ENCODE peak calls at places on chromosomes 6 and 20, in nine cellular contexts. C, L, S, T, E, U, J, H and O are unnamed samples. For H3K27me3 and H3K4me1, the result is how much of the 10 kb centered on the place peaks cover.

GRCh38 chr20:59810376-59811187 is 122.9 kb downstream of the SYCP2 start:
- DNase-seq in C (peak), J (no peak), T (no peak), E (no peak), U (no peak), L (peak), S (peak), H (no peak), O (no peak)

GRCh38 chr6:106685833-106686232 is 56.5 kb downstream of the QRSL1 start:
- DNase-seq in T (no peak), L (no peak), E (no peak), H (no peak), C (no peak), S (peak), J (no peak), U (no peak), O (no peak)

GRCh38 chr20:57660510-57661199 is 40.4 kb upstream of the ZBP1 start:
- DNase-seq in H (no peak), E (no peak), C (no peak), J (no peak), U (no peak), L (peak), S (no peak), T (no peak), O (peak)

GRCh38 chr6:161498359-161498758 is 224.5 kb upstream of the AGPAT4 start:
- DNase-seq in U (peak), C (peak), L (no peak), T (no peak), E (no peak), H (no peak), J (no peak), S (peak), O (no peak)

GRCh38 chr6:143513410-143513809 is 1.9 kb upstream of the FUCA2 start:
- DNase-seq in L (no peak), U (peak), H (peak), C (peak), T (no peak), E (peak), J (no peak), S (peak), O (no peak)

GRCh38 chr6:40528051-40528450 is 59.1 kb downstream of the LRFN2 start:
- DNase-seq in L (no peak), S (no peak), C (no peak), E (no peak), U (no peak), T (no peak), H (no peak), J (no peak), O (no peak)

GRCh38 chr6:100472674-100473073 is 8.0 kb upstream of the SIM1 start:
- DNase-seq in S (peak), L (no peak), U (no peak), T (no peak), H (no peak), J (no peak), C (no peak), E (no peak), O (no peak)

GRCh38 chr6:105514306-105514705 is 111.4 kb upstream of the PREP start:
- DNase-seq in H (no peak), E (no peak), C (no peak), T (no peak), U (no peak), J (no peak), S (no peak), L (peak), O (no peak)

GRCh38 chr6:85516168-85516567 is 66.3 kb downstream of the NT5E start:
- DNase-seq in H (no peak), L (no peak), T (no peak), J (no peak), C (no peak), U (no peak), S (peak), E (no peak), O (no peak)

GRCh38 chr6:156775717-156776116 is 1.5 kb upstream of the ARID1B start:
- DNase-seq in U (no peak), J (no peak), T (no peak), E (no peak), H (no peak), C (no peak), L (no peak), S (peak), O (no peak)

GRCh38 chr20:56628873-56629463 is at the start of gene TFAP2C:
- DNase-seq in H (no peak), E (peak), S (peak), C (peak), L (peak), J (peak), T (peak), U (peak), O (peak)

DNA sequence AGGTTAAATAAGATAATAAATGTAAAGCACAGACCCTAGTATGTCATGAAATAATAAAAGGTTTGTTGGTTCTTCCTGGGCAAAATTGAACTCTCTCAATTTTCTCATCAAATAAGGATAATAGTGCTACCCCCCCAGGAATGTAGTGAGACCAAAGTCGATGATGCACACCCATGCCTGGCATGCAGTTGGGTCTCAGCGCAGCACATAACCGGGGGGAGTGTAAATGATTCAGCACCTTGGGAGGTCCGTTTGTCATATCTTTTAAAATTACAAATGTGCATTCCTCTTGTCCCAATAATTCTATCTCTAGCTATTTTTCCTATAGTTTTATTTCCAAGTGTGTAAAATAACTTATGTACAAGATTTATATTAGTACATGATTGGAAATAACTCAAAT is 31.3 kb upstream of the CCDC167 start:
- DNase-seq in E (no peak), U (no peak), H (no peak), L (no peak), S (peak), J (no peak), C (no peak), T (no peak), O (no peak)
- H3K27me3 ChIP-seq in E (half or more), U (under half), H (under half), L (under half), S (half or more), J (under half), C (half or more), T (under half), O (half or more)

GRCh38 chr6:46994933-46995332 is 47.2 kb downstream of the ADGRF1 start:
- DNase-seq in H (no peak), S (no peak), E (no peak), T (no peak), L (no peak), J (no peak), C (no peak), U (no peak), O (no peak)

GRCh38 chr6:46998436-46999017 is 43.6 kb downstream of the ADGRF1 start:
- DNase-seq in T (no peak), C (no peak), S (no peak), E (no peak), U (no peak), J (no peak), L (no peak), H (no peak), O (no peak)

GRCh38 chr6:46997646-46998045 is 44.5 kb downstream of the ADGRF1 start:
- DNase-seq in E (no peak), S (no peak), H (no peak), T (no peak), L (no peak), C (no peak), J (no peak), U (no peak), O (no peak)

GRCh38 chr6:46993846-46994245 is 48.3 kb downstream of the ADGRF1 start:
- DNase-seq in C (no peak), E (no peak), H (no peak), U (peak), J (no peak), S (peak), T (no peak), L (no peak), O (no peak)

DNA sequence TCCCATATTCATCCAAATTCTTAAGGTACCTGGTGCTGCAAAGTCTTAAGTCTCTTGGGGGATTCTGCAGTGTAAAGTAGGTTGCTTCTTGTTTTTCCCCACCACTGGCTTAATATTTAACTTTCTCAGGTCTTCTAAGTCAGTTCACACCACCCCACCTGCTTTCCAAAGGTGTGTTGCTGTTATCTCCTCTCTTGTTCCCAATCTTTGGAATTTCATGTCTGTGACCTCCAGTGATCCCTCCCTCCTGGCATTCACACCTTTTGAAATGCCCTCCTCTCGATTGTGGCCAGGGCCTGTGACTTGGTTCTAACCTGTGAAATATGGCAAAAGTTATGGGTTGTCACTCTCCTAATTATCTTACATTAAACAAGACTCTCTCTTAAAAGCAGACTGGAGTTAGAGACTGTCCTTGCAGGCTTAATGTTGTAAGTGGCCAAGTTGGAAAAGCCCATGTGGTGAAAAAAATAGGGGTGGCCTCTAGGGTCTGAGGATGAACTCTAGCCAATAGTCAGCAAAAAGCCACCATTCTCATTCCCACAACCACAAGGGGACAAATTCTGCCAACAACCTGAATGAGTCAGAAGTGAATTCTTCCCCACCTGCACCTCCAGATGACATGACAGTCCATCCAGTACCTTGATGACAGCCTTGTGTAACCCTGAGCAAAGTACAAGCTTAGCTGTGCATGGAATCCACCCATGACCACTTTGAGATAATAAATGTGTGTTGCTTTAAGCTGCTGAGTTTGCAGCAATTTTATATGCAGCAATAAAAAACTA is 45.1 kb downstream of the ADGRF1 start:
- DNase-seq in H (no peak), T (no peak), U (peak), E (no peak), S (no peak), J (no peak), C (no peak), L (no peak), O (no peak)
- H3K4me1 ChIP-seq in H (under half), T (under half), U (under half), E (under half), S (under half), J (under half), C (under half), L (under half), O (under half)

GRCh38 chr6:10393544-10394225 is 21.2 kb downstream of the TFAP2A start:
- DNase-seq in U (no peak), L (no peak), J (no peak), C (no peak), H (no peak), T (no peak), S (no peak), E (no peak), O (no peak)
- H3K27me3 ChIP-seq in U (under half), L (under half), J (under half), C (half or more), H (half or more), T (under half), S (half or more), E (half or more), O (under half)

DNA sequence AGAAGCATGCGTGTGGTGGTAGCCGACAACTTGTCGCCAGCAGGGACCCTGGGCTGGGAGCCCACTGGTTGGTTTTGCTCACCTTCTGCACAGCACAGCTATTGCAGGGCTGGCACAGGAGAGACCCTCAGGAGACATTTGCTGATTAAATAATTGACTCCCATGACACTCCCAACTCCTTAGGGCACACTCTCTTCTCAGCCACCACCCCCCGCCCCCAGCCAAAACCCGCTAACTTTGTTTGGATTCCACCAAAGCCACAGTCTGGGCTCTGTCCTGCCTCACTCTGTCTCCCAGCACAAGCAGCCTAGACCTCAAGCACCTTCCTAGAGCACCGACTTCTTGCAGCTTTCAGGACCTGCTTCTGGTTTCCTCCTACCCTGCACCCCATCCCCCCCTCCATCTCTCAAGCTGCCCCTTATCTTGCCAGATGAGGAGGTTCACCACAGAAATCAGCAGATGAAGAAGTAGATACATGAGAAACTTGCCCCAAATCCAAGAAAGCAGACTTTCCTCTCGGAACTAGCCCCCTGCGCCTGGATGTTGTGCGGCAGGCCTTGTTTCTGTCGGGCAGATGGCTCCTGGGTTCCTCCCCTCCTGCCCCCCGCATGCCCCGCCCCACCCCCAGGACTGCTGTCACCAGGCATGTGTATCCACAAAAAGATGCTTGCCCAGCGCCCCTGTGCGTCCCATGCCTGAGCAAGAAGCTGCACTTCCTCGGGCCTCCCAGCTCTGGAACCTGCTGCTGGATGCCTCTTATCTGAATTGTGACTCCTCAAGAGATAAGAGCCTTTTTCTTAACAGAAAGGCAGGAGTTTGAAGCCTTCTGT is 35.0 kb upstream of the CD93 start:
- DNase-seq in E (no peak), H (no peak), J (peak), T (no peak), C (no peak), S (no peak), U (peak), L (no peak), O (peak)
- H3K4me1 ChIP-seq in E (half or more), H (under half), J (under half), T (under half), C (under half), S (under half), U (under half), L (under half), O (under half)

GRCh38 chr6:14429396-14429795 is 311.8 kb downstream of the CD83 start:
- DNase-seq in S (no peak), H (no peak), U (peak), C (peak), L (no peak), T (no peak), E (no peak), J (no peak), O (no peak)

GRCh38 chr6:14430218-14430617 is 312.6 kb downstream of the CD83 start:
- DNase-seq in L (no peak), E (no peak), S (no peak), J (no peak), H (no peak), T (no peak), C (no peak), U (no peak), O (no peak)

GRCh38 chr6:14428269-14428668 is 310.7 kb downstream of the CD83 start:
- DNase-seq in U (no peak), J (no peak), E (no peak), S (no peak), H (no peak), C (no peak), L (no peak), T (no peak), O (no peak)

GRCh38 chr6:14435291-14435690 is 317.7 kb downstream of the CD83 start:
- DNase-seq in T (no peak), H (no peak), U (no peak), S (no peak), E (no peak), J (no peak), C (no peak), L (no peak), O (no peak)

DNA sequence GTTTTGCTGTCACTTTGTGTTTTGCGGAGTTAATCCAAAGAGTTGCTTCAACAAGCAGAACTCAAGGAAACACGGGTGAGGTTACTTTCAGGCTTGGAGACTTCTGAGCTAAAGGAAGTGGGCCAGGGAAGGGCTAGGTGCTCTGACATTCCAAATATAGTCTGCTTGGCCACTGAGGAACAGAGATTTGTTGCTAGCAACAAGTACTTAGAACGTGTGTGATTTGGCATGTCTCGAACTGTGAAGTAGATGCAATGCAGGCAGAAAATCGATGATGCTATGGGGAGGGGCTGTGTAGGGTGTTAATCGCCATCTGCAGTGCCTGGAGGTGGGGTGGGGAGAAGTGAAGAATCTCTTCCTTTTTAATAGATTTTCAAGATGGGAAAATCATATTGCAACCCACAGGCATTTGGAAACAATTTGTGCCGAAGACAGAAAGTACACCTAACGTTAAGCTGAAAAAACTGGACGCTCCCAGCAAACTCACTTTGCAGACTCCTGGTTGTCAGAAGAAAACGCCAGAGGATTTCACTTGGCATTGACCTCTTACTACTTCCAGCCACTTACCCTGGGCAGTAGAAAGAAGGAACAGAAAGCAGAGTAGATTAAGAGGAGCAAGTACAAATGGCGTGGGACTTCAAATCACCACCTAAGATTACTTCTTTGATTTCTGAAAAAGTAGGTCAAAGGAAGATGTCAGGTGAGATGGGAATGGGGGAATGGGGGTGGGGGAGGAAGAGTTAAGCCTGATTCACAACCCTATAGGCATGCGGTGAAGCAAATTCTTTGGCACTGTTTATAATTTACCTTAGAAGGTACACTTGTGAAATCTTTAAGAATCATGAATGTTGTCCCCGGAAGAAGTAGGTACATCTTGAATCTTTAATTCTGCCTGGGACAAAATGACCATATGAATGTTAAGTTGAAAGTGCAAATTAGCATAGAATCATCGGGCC is 314.1 kb downstream of the CD83 start:
- DNase-seq in J (no peak), U (peak), S (no peak), L (no peak), T (no peak), E (no peak), H (no peak), C (no peak), O (no peak)
- H3K27me3 ChIP-seq in J (under half), U (under half), S (under half), L (under half), T (under half), E (under half), H (under half), C (under half), O (under half)

GRCh38 chr6:56840467-56841371 is 114.2 kb upstream of the BEND6 start:
- DNase-seq in C (no peak), T (no peak), H (no peak), E (no peak), J (no peak), L (no peak), S (peak), U (peak), O (no peak)
- H3K4me1 ChIP-seq in C (half or more), T (under half), H (under half), E (half or more), J (under half), L (under half), S (under half), U (under half), O (under half)

GRCh38 chr6:111936718-111937117 is 63.5 kb upstream of the FYN start:
- DNase-seq in L (no peak), J (no peak), S (no peak), E (no peak), U (no peak), T (no peak), H (no peak), C (no peak), O (no peak)
- H3K27me3 ChIP-seq in L (under half), J (under half), S (under half), E (under half), U (under half), T (under half), H (under half), C (under half), O (under half)

GRCh38 chr6:13472099-13472498 is 15.3 kb downstream of the GFOD1 start:
- DNase-seq in S (no peak), L (no peak), U (no peak), E (no peak), T (no peak), J (no peak), H (no peak), C (no peak), O (no peak)
- H3K4me1 ChIP-seq in S (under half), L (under half), U (under half), E (half or more), T (half or more), J (under half), H (under half), C (under half), O (under half)

GRCh38 chr20:52269327-52269726 is 77.7 kb upstream of the ZFP64 start:
- DNase-seq in C (no peak), H (no peak), J (no peak), U (no peak), E (no peak), L (no peak), T (no peak), S (peak), O (no peak)

GRCh38 chr20:52275243-52275817 is 83.8 kb upstream of the ZFP64 start:
- DNase-seq in C (no peak), S (no peak), H (no peak), T (no peak), L (no peak), J (no peak), U (no peak), E (no peak), O (no peak)

GRCh38 chr20:52267418-52267817 is 75.8 kb upstream of the ZFP64 start:
- DNase-seq in L (no peak), U (no peak), J (no peak), S (no peak), C (no peak), H (no peak), E (no peak), T (no peak), O (no peak)

GRCh38 chr20:52268184-52268583 is 76.6 kb upstream of the ZFP64 start:
- DNase-seq in E (no peak), S (peak), C (no peak), J (no peak), T (no peak), H (no peak), U (peak), L (no peak), O (no peak)

GRCh38 chr20:52269926-52270325 is 78.3 kb upstream of the ZFP64 start:
- DNase-seq in C (no peak), L (no peak), U (no peak), E (no peak), H (no peak), T (no peak), S (no peak), J (no peak), O (no peak)
- H3K27me3 ChIP-seq in C (under half), L (under half), U (under half), E (under half), H (under half), T (under half), S (under half), J (under half), O (under half)